ENCODE peak calls at places on chromosomes 1 and 21, in seven cellular contexts. One of them, this sample, is unnamed.
A peak's percentile ranks its signal among the peaks of the same experiment; 100 is the strongest.

GRCh38 chr1:236844499-236845271 is 49.6 kb downstream of the MTR start:
- DNase-seq in K562: no peak
- DNase-seq in HepG2: peak; percentile 96
- DNase-seq in SK-N-SH: peak; percentile 75
- DNase-seq in GM12891: no peak
- DNase-seq in GM12892: no peak
- DNase-seq in H1: no peak
- DNase-seq in this sample: no peak

GRCh38 chr21:29351691-29352090 is 53.0 kb downstream of the BACH1 start:
- DNase-seq in K562: no peak
- DNase-seq in HepG2: no peak
- DNase-seq in SK-N-SH: no peak
- DNase-seq in GM12891: no peak
- DNase-seq in GM12892: no peak
- DNase-seq in H1: no peak
- DNase-seq in this sample: no peak

GRCh38 chr1:63621075-63621474 is 27.9 kb downstream of the PGM1 start:
- DNase-seq in K562: no peak
- DNase-seq in HepG2: no peak
- DNase-seq in SK-N-SH: no peak
- DNase-seq in GM12891: no peak
- DNase-seq in GM12892: no peak
- DNase-seq in H1: no peak
- DNase-seq in this sample: no peak

GRCh38 chr1:165828581-165829329 is 1.3 kb downstream of the UCK2 start:
- DNase-seq in K562: peak; percentile 89
- DNase-seq in HepG2: peak; percentile 82
- DNase-seq in SK-N-SH: peak; percentile 82
- DNase-seq in GM12891: peak; percentile 26
- DNase-seq in GM12892: no peak
- DNase-seq in H1: no peak
- DNase-seq in this sample: no peak

GRCh38 chr1:226134170-226135058 is 52.1 kb downstream of the ACBD3 start:
- DNase-seq in K562: no peak
- DNase-seq in HepG2: no peak
- DNase-seq in SK-N-SH: no peak
- DNase-seq in GM12891: no peak
- DNase-seq in GM12892: no peak
- DNase-seq in H1: no peak
- DNase-seq in this sample: no peak

GRCh38 chr1:100353073-100353801 is 931 bp downstream of the CDC14A start:
- DNase-seq in K562: no peak
- DNase-seq in HepG2: peak; percentile 23
- DNase-seq in SK-N-SH: peak; percentile 54
- DNase-seq in GM12891: no peak
- DNase-seq in GM12892: no peak
- DNase-seq in H1: no peak
- DNase-seq in this sample: peak; percentile 25

GRCh38 chr1:232380556-232380955 is 249.4 kb downstream of the SIPA1L2 start:
- DNase-seq in K562: no peak
- DNase-seq in HepG2: no peak
- DNase-seq in SK-N-SH: no peak
- DNase-seq in GM12891: no peak
- DNase-seq in GM12892: no peak
- DNase-seq in H1: no peak
- DNase-seq in this sample: no peak

GRCh38 chr1:234606731-234607090 is 3.3 kb downstream of the IRF2BP2 start:
- DNase-seq in K562: no peak
- DNase-seq in HepG2: no peak
- DNase-seq in SK-N-SH: no peak
- DNase-seq in GM12891: no peak
- DNase-seq in GM12892: no peak
- DNase-seq in H1: no peak
- DNase-seq in this sample: no peak

GRCh38 chr1:37094302-37094701 is 60.0 kb upstream of the GRIK3 start:
- DNase-seq in K562: no peak
- DNase-seq in HepG2: no peak
- DNase-seq in SK-N-SH: no peak
- DNase-seq in GM12891: no peak
- DNase-seq in GM12892: no peak
- DNase-seq in H1: no peak
- DNase-seq in this sample: peak; percentile 24

GRCh38 chr1:54768093-54768492 is 3.8 kb upstream of the PARS2 start:
- DNase-seq in K562: no peak
- DNase-seq in HepG2: peak; percentile 48
- DNase-seq in SK-N-SH: no peak
- DNase-seq in GM12891: no peak
- DNase-seq in GM12892: no peak
- DNase-seq in H1: no peak
- DNase-seq in this sample: no peak

GRCh38 chr1:168079761-168080160 is 57.0 kb downstream of the GPR161 start:
- DNase-seq in K562: no peak
- DNase-seq in HepG2: no peak
- DNase-seq in SK-N-SH: no peak
- DNase-seq in GM12891: no peak
- DNase-seq in GM12892: no peak
- DNase-seq in H1: no peak
- DNase-seq in this sample: no peak

GRCh38 chr1:94622757-94623156 is 81.2 kb upstream of the F3 start:
- DNase-seq in K562: no peak
- DNase-seq in HepG2: no peak
- DNase-seq in SK-N-SH: no peak
- DNase-seq in GM12891: no peak
- DNase-seq in GM12892: no peak
- DNase-seq in H1: no peak
- DNase-seq in this sample: no peak

GRCh38 chr1:22750671-22751016 is 40.0 kb downstream of the EPHB2 start:
- DNase-seq in K562: no peak
- DNase-seq in HepG2: no peak
- DNase-seq in SK-N-SH: no peak
- DNase-seq in GM12891: no peak
- DNase-seq in GM12892: no peak
- DNase-seq in H1: no peak
- DNase-seq in this sample: no peak

GRCh38 chr1:229199892-229200291 is 71.0 kb upstream of the RAB4A start:
- DNase-seq in K562: peak; percentile 10
- DNase-seq in HepG2: no peak
- DNase-seq in SK-N-SH: no peak
- DNase-seq in GM12891: peak; percentile 32
- DNase-seq in GM12892: no peak
- DNase-seq in H1: no peak
- DNase-seq in this sample: no peak

GRCh38 chr1:202349263-202349928 is 897 bp downstream of the PPP1R12B start:
- DNase-seq in K562: peak; percentile 81
- DNase-seq in HepG2: peak; percentile 43
- DNase-seq in SK-N-SH: peak; percentile 72
- DNase-seq in GM12891: no peak
- DNase-seq in GM12892: no peak
- DNase-seq in H1: no peak
- DNase-seq in this sample: no peak

GRCh38 chr1:17569200-17570139 is 30.0 kb downstream of the ARHGEF10L start:
- DNase-seq in K562: peak; percentile 71
- DNase-seq in HepG2: peak; percentile 44
- DNase-seq in SK-N-SH: peak; percentile 60
- DNase-seq in GM12891: no peak
- DNase-seq in GM12892: no peak
- DNase-seq in H1: no peak
- DNase-seq in this sample: no peak

GRCh38 chr1:17573518-17574041 is 34.1 kb downstream of the ARHGEF10L start:
- DNase-seq in K562: no peak
- DNase-seq in HepG2: peak; percentile 37
- DNase-seq in SK-N-SH: no peak
- DNase-seq in GM12891: no peak
- DNase-seq in GM12892: no peak
- DNase-seq in H1: no peak
- DNase-seq in this sample: no peak

GRCh38 chr1:17570228-17570627 is 30.7 kb downstream of the ARHGEF10L start:
- DNase-seq in K562: no peak
- DNase-seq in HepG2: no peak
- DNase-seq in SK-N-SH: no peak
- DNase-seq in GM12891: no peak
- DNase-seq in GM12892: no peak
- DNase-seq in H1: no peak
- DNase-seq in this sample: no peak

GRCh38 chr1:17574502-17574901 is 35.0 kb downstream of the ARHGEF10L start:
- DNase-seq in K562: no peak
- DNase-seq in HepG2: no peak
- DNase-seq in SK-N-SH: peak; percentile 57
- DNase-seq in GM12891: no peak
- DNase-seq in GM12892: no peak
- DNase-seq in H1: no peak
- DNase-seq in this sample: no peak

DNA sequence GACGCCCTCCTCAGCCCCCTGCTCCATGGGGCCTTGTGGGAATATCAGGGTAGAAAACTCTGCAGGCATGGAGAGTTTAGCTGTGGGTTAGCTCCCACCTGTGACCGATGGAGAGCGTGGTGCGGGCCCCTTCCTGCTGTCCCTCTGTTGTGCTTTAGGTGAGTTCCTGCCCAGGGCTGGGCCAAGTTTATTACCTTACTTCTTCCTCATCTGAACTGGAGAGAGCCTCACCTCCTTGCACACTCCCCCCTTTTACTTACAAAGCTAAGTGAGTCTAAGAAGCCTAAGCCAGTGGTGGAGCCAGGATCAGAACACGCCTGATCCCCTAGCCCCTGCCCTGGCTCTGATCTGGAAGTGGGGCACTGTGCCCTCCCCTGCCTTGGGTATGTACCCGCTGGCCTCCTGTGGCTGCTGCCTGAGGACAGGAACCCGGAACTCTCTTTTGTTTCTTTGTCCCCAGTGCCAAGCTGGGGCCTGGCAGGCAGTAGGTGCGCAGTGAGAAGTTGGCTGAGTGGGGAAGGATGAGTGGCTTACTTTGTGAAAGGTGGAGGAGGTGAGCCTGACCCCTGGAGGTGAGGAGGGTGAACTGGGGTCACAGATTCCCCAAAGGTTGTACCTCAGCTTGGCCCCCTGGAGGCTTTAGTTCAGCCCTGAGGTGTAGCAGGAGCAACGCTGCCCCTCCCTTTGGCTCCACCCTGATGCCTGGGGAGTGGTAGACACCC is 32.9 kb downstream of the ARHGEF10L start:
- DNase-seq in K562: peak; percentile 19
- DNase-seq in HepG2: no peak
- DNase-seq in SK-N-SH: no peak
- DNase-seq in GM12891: peak; percentile 55
- DNase-seq in GM12892: peak; percentile 49
- DNase-seq in H1: no peak
- DNase-seq in this sample: no peak
- TF ChIP-seq TAF1 in K562: no peak
- TF ChIP-seq TAF1 in HepG2: no peak
- TF ChIP-seq TAF1 in SK-N-SH: no peak
- TF ChIP-seq TAF1 in GM12891: no peak
- TF ChIP-seq TAF1 in GM12892: no peak
- TF ChIP-seq TAF1 in H1: no peak
- TF ChIP-seq TAF1 in this sample: no peak

GRCh38 chr21:35006771-35007170 is 42.3 kb downstream of the RUNX1 start:
- DNase-seq in K562: no peak
- DNase-seq in HepG2: no peak
- DNase-seq in SK-N-SH: no peak
- DNase-seq in GM12891: no peak
- DNase-seq in GM12892: no peak
- DNase-seq in H1: no peak
- DNase-seq in this sample: no peak

GRCh38 chr21:35006248-35006647 is 42.9 kb downstream of the RUNX1 start:
- DNase-seq in K562: no peak
- DNase-seq in HepG2: no peak
- DNase-seq in SK-N-SH: no peak
- DNase-seq in GM12891: no peak
- DNase-seq in GM12892: no peak
- DNase-seq in H1: no peak
- DNase-seq in this sample: no peak

GRCh38 chr21:35005077-35005476 is 44.0 kb downstream of the RUNX1 start:
- DNase-seq in K562: no peak
- DNase-seq in HepG2: no peak
- DNase-seq in SK-N-SH: no peak
- DNase-seq in GM12891: no peak
- DNase-seq in GM12892: no peak
- DNase-seq in H1: no peak
- DNase-seq in this sample: no peak

GRCh38 chr21:35007348-35007747 is 41.8 kb downstream of the RUNX1 start:
- DNase-seq in K562: no peak
- DNase-seq in HepG2: no peak
- DNase-seq in SK-N-SH: no peak
- DNase-seq in GM12891: no peak
- DNase-seq in GM12892: no peak
- DNase-seq in H1: no peak
- DNase-seq in this sample: no peak

GRCh38 chr21:35005825-35006224 is 43.3 kb downstream of the RUNX1 start:
- DNase-seq in K562: no peak
- DNase-seq in HepG2: no peak
- DNase-seq in SK-N-SH: no peak
- DNase-seq in GM12891: no peak
- DNase-seq in GM12892: no peak
- DNase-seq in H1: no peak
- DNase-seq in this sample: no peak
- TF ChIP-seq TAF1 in K562: no peak
- TF ChIP-seq TAF1 in HepG2: no peak
- TF ChIP-seq TAF1 in SK-N-SH: no peak
- TF ChIP-seq TAF1 in GM12891: no peak
- TF ChIP-seq TAF1 in GM12892: no peak
- TF ChIP-seq TAF1 in H1: no peak
- TF ChIP-seq TAF1 in this sample: no peak

DNA sequence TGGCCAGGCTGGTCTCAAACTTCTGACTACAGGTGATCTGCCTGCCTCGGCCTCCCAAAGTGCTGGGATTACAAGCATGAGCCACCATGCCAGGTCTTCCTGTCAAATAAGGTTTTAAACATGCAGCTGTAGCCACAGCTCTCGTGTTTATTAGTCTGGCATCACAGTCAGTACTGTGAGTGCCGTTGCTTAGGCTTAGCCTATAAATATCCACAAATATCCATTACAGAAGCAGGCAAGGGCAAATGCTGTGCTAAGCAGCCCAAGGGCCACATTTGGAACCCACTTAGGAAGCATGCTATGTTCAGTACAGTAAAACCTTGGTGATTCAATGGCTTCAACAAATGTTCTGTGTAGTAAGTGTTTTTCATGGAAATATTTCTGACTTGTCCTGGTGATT is 75.9 kb downstream of the KIF1B start:
- DNase-seq in K562: no peak
- DNase-seq in HepG2: no peak
- DNase-seq in SK-N-SH: no peak
- DNase-seq in GM12891: no peak
- DNase-seq in GM12892: no peak
- DNase-seq in H1: no peak
- DNase-seq in this sample: no peak
- TF ChIP-seq TAF1 in K562: no peak
- TF ChIP-seq TAF1 in HepG2: no peak
- TF ChIP-seq TAF1 in SK-N-SH: no peak
- TF ChIP-seq TAF1 in GM12891: no peak
- TF ChIP-seq TAF1 in GM12892: no peak
- TF ChIP-seq TAF1 in H1: no peak
- TF ChIP-seq TAF1 in this sample: no peak

DNA sequence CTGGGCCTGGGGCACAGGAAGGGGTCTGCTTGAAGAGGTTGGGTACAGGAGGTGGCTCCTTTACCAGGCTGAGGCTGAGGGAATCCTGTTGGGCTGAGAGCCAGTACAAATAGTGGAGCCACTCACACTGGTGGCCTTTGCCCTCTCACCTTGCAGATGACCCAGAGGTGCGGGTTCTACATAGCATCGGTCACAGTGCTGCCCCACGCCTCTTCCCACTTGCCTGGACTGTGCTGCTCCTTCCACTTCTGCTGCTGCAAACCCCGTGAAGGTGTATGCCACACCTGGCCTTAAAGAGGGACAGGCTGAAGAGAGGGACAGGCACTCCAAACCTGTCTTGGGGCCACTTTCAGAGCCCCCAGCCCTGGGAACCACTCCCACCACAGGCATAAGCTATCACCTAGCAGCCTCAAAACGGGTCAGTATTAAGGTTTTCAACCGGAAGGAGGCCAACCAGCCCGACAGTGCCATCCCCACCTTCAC is 1.8 kb upstream of the SLC50A1 start:
- DNase-seq in K562: no peak
- DNase-seq in HepG2: peak; percentile 54
- DNase-seq in SK-N-SH: no peak
- DNase-seq in GM12891: no peak
- DNase-seq in GM12892: no peak
- DNase-seq in H1: no peak
- DNase-seq in this sample: no peak
- TF ChIP-seq TAF1 in K562: no peak
- TF ChIP-seq TAF1 in HepG2: no peak
- TF ChIP-seq TAF1 in SK-N-SH: no peak
- TF ChIP-seq TAF1 in GM12891: no peak
- TF ChIP-seq TAF1 in GM12892: no peak
- TF ChIP-seq TAF1 in H1: no peak
- TF ChIP-seq TAF1 in this sample: no peak

This sample was measured in GM12878.